ENCODE peak calls at places on chromosomes 13 and 19, in seven cellular contexts. Q is HCT116; W is NCI-H1436 treated with DMSO at 0.1 percent for 48 hours; N is activated CD4-positive, alpha-beta T cell treated with anti-CD3 and anti-CD28 coated beads, Interleukin-2, amount 50 U/mL, for 48 hours; J is breast epithelium; S is A172; O is foreskin fibroblast. Z is an unnamed sample.

GRCh38 chr19:12778020-12778904 is 2.9 kb upstream of the HOOK2 start:
- DNase-seq in J (peak), W (no peak), Q (no peak), O (peak), S (peak), N (peak), Z (peak)

GRCh38 chr13:26062853-26063444 is 11.1 kb upstream of the SHISA2 start:
- DNase-seq in N (peak), J (no peak), W (no peak), Q (peak), S (peak), O (peak), Z (no peak)

GRCh38 chr13:104571161-104571889 is 1505.1 kb upstream of the SLC10A2 start:
- DNase-seq in Q (peak), N (no peak), J (no peak), O (peak), S (peak), W (no peak), Z (peak)

GRCh38 chr13:101773062-101773461 is 320.6 kb downstream of the ITGBL1 start:
- DNase-seq in N (no peak), J (no peak), W (no peak), S (no peak), Q (no peak), O (peak), Z (no peak)

GRCh38 chr13:109155301-109155761 is 525.9 kb downstream of the MYO16 start:
- DNase-seq in J (no peak), N (no peak), S (peak), O (no peak), W (no peak), Q (peak), Z (peak)

GRCh38 chr13:69194130-69194529 is 913.5 kb upstream of the ATXN8OS start:
- DNase-seq in Q (no peak), W (no peak), N (no peak), J (no peak), O (no peak), S (no peak), Z (no peak)

GRCh38 chr13:111572956-111573355 is 252.5 kb downstream of the TEX29 start:
- DNase-seq in J (no peak), O (no peak), W (peak), N (no peak), Q (no peak), S (no peak), Z (no peak)

GRCh38 chr13:43061496-43062280 is 38.3 kb downstream of the DNAJC15 start:
- DNase-seq in S (peak), W (no peak), Q (no peak), N (no peak), J (no peak), O (no peak), Z (peak)

GRCh38 chr13:76440568-76440967 is 445.6 kb downstream of the KCTD12 start:
- DNase-seq in S (no peak), W (no peak), N (no peak), Q (no peak), J (no peak), O (no peak), Z (no peak)

GRCh38 chr19:6039541-6040225 is 61.7 kb upstream of the RANBP3 start:
- DNase-seq in S (no peak), N (no peak), J (peak), Q (no peak), W (no peak), O (no peak), Z (no peak)

GRCh38 chr13:21067794-21068193 is 6.4 kb upstream of the LATS2 start:
- DNase-seq in Q (no peak), O (no peak), J (no peak), S (no peak), W (no peak), N (no peak), Z (no peak)

GRCh38 chr19:53877361-53877766 is 4.6 kb upstream of the PRKCG start:
- DNase-seq in O (peak), N (no peak), S (no peak), J (no peak), W (no peak), Q (no peak), Z (no peak)

GRCh38 chr13:50220938-50221337 is 205.7 kb downstream of the KCNRG start:
- DNase-seq in W (no peak), J (no peak), Q (no peak), O (no peak), N (no peak), S (no peak), Z (no peak)

GRCh38 chr13:80012281-80012680 is 328.6 kb downstream of the SPRY2 start:
- DNase-seq in N (no peak), Q (no peak), J (no peak), W (no peak), O (peak), S (peak), Z (no peak)

GRCh38 chr13:44814836-44815235 is 174.4 kb downstream of the NUFIP1 start:
- DNase-seq in Q (no peak), S (no peak), N (no peak), W (no peak), O (peak), J (no peak), Z (no peak)

GRCh38 chr13:47133024-47133445 is 236.2 kb upstream of the HTR2A start:
- DNase-seq in O (peak), J (no peak), S (no peak), Q (no peak), N (no peak), W (no peak), Z (no peak)

GRCh38 chr19:9144920-9145319 is 4.7 kb downstream of the ZNF317 start:
- DNase-seq in S (no peak), N (no peak), O (no peak), J (no peak), Q (no peak), W (no peak), Z (no peak)

GRCh38 chr13:37163626-37164365 is 58.3 kb upstream of the CSNK1A1L start:
- DNase-seq in J (no peak), O (peak), W (no peak), S (no peak), Q (no peak), N (no peak), Z (no peak)

GRCh38 chr13:93767231-93767916 is 540.8 kb downstream of the GPC6 start:
- DNase-seq in J (no peak), Q (no peak), W (no peak), O (no peak), S (no peak), N (no peak), Z (no peak)

GRCh38 chr13:44397766-44398223 is 24.2 kb downstream of the SERP2 start:
- DNase-seq in J (no peak), Q (no peak), S (no peak), W (no peak), N (no peak), O (peak), Z (no peak)

GRCh38 chr19:9323557-9323918 is 441 bp upstream of the ZNF559 start:
- DNase-seq in J (no peak), S (peak), Q (peak), O (peak), N (peak), W (peak), Z (peak)

GRCh38 chr13:28394422-28394821 is 100.5 kb downstream of the FLT1 start:
- DNase-seq in Q (no peak), W (no peak), J (no peak), N (no peak), S (no peak), O (peak), Z (no peak)

GRCh38 chr19:493391-494170 is 2.7 kb upstream of the MADCAM1 start:
- DNase-seq in O (no peak), J (no peak), Q (no peak), S (no peak), N (no peak), W (no peak), Z (no peak)

GRCh38 chr13:92656103-92656502 is 570.5 kb upstream of the GPC6 start:
- DNase-seq in J (no peak), S (no peak), W (no peak), N (no peak), O (no peak), Q (no peak), Z (no peak)

GRCh38 chr19:46824887-46825730 is 25.5 kb downstream of the AP2S1 start:
- DNase-seq in Q (no peak), S (no peak), N (no peak), W (no peak), J (no peak), O (no peak), Z (no peak)

GRCh38 chr13:109182777-109183465 is 553.5 kb downstream of the MYO16 start:
- DNase-seq in Q (no peak), O (no peak), J (no peak), W (no peak), N (no peak), S (peak), Z (no peak)

GRCh38 chr13:98189841-98190505 is 12.9 kb upstream of the RNF113B start:
- DNase-seq in N (no peak), W (no peak), O (no peak), S (no peak), J (no peak), Q (no peak), Z (no peak)

GRCh38 chr19:33558846-33559245 is 37.3 kb upstream of the PEPD start:
- DNase-seq in J (peak), Q (no peak), S (no peak), N (no peak), O (peak), W (no peak), Z (no peak)

GRCh38 chr13:95607363-95607762 is 37.1 kb downstream of the DZIP1 start:
- DNase-seq in W (no peak), O (peak), N (no peak), J (no peak), Q (no peak), S (peak), Z (peak)

GRCh38 chr13:37364024-37364423 is 234.5 kb downstream of the POSTN start:
- DNase-seq in J (no peak), Q (no peak), S (no peak), W (no peak), N (no peak), O (no peak), Z (no peak)

GRCh38 chr19:17909017-17909732 is 23.6 kb upstream of the CCDC124 start:
- DNase-seq in S (no peak), Q (no peak), W (no peak), J (no peak), O (no peak), N (no peak), Z (no peak)

GRCh38 chr19:6663236-6664187 is 6.4 kb downstream of the TNFSF14 start:
- DNase-seq in O (no peak), W (no peak), Q (no peak), S (no peak), J (no peak), N (peak), Z (no peak)

GRCh38 chr19:55642153-55643002 is 1.1 kb upstream of the ZNF581 start:
- DNase-seq in N (peak), S (no peak), O (peak), J (no peak), Q (no peak), W (no peak), Z (no peak)

GRCh38 chr13:114130708-114131580 is 1.5 kb downstream of the RASA3 start:
- DNase-seq in O (peak), J (no peak), S (peak), N (peak), W (no peak), Q (no peak), Z (peak)

GRCh38 chr13:96089749-96090239 is at the start of gene HS6ST3:
- DNase-seq in J (no peak), O (peak), W (peak), S (peak), Q (peak), N (no peak), Z (peak)

GRCh38 chr19:17751103-17751911 is at the start of gene FCHO1:
- DNase-seq in N (peak), Q (no peak), O (no peak), S (no peak), J (no peak), W (no peak), Z (no peak)

GRCh38 chr19:2867025-2867991 is at the start of gene ZNF556:
- DNase-seq in O (no peak), N (no peak), S (peak), J (no peak), Q (peak), W (peak), Z (peak)

Z was measured in PC-9.